ENCODE peak calls at places on chromosomes 4 and X, in four cellular contexts. One of them, this sample, is unnamed.

GRCh38 chr4:177125656-177126055 is 184.0 kb upstream of the NEIL3 start:
- DNase-seq in naive thymus-derived CD4-positive, alpha-beta T cell: no peak
- DNase-seq in CD8-positive, alpha-beta memory T cell: no peak
- DNase-seq in cardiac muscle cell: peak; percentile 8
- DNase-seq in this sample: no peak

GRCh38 chrX:20067709-20068315 is 48.9 kb downstream of the MAP7D2 start:
- DNase-seq in cardiac muscle cell: peak; percentile 86
- DNase-seq in CD8-positive, alpha-beta memory T cell: no peak
- DNase-seq in naive thymus-derived CD4-positive, alpha-beta T cell: no peak
- DNase-seq in this sample: no peak

GRCh38 chrX:18955676-18956075 is 28.2 kb downstream of the PHKA2 start:
- DNase-seq in cardiac muscle cell: no peak
- DNase-seq in naive thymus-derived CD4-positive, alpha-beta T cell: no peak
- DNase-seq in CD8-positive, alpha-beta memory T cell: no peak
- DNase-seq in this sample: no peak

GRCh38 chrX:9456250-9457074 is 8.4 kb upstream of the TBL1X start:
- DNase-seq in cardiac muscle cell: no peak
- DNase-seq in CD8-positive, alpha-beta memory T cell: peak; percentile 54
- DNase-seq in naive thymus-derived CD4-positive, alpha-beta T cell: peak; percentile 81
- DNase-seq in this sample: no peak

GRCh38 chrX:152927858-152928760 is 30.2 kb downstream of the ZNF185 start:
- DNase-seq in naive thymus-derived CD4-positive, alpha-beta T cell: no peak
- DNase-seq in cardiac muscle cell: no peak
- DNase-seq in CD8-positive, alpha-beta memory T cell: no peak
- DNase-seq in this sample: no peak

GRCh38 chr4:6160536-6160935 is 39.8 kb downstream of the JAKMIP1 start:
- DNase-seq in cardiac muscle cell: no peak
- DNase-seq in naive thymus-derived CD4-positive, alpha-beta T cell: no peak
- DNase-seq in CD8-positive, alpha-beta memory T cell: no peak
- DNase-seq in this sample: no peak

GRCh38 chrX:9132036-9132435 is 98.1 kb upstream of the FAM9B start:
- DNase-seq in cardiac muscle cell: no peak
- DNase-seq in CD8-positive, alpha-beta memory T cell: no peak
- DNase-seq in naive thymus-derived CD4-positive, alpha-beta T cell: no peak
- DNase-seq in this sample: no peak

GRCh38 chr4:2290488-2290887 is 28.6 kb upstream of the MXD4 start:
- DNase-seq in naive thymus-derived CD4-positive, alpha-beta T cell: no peak
- DNase-seq in cardiac muscle cell: no peak
- DNase-seq in CD8-positive, alpha-beta memory T cell: no peak
- DNase-seq in this sample: no peak

GRCh38 chr4:150209140-150209829 is 131.0 kb downstream of the DCLK2 start:
- DNase-seq in CD8-positive, alpha-beta memory T cell: no peak
- DNase-seq in cardiac muscle cell: peak; percentile 83
- DNase-seq in naive thymus-derived CD4-positive, alpha-beta T cell: no peak
- DNase-seq in this sample: no peak

GRCh38 chr4:156390599-156391296 is 437.1 kb upstream of the CTSO start:
- DNase-seq in naive thymus-derived CD4-positive, alpha-beta T cell: no peak
- DNase-seq in CD8-positive, alpha-beta memory T cell: no peak
- DNase-seq in cardiac muscle cell: peak; percentile 71
- DNase-seq in this sample: no peak

GRCh38 chrX:75067931-75068330 is 88.2 kb downstream of the ABCB7 start:
- DNase-seq in naive thymus-derived CD4-positive, alpha-beta T cell: no peak
- DNase-seq in CD8-positive, alpha-beta memory T cell: no peak
- DNase-seq in cardiac muscle cell: peak; percentile 6
- DNase-seq in this sample: no peak

GRCh38 chr4:172989984-172990711 is 178.5 kb upstream of the GALNT7 start:
- DNase-seq in cardiac muscle cell: no peak
- DNase-seq in CD8-positive, alpha-beta memory T cell: no peak
- DNase-seq in naive thymus-derived CD4-positive, alpha-beta T cell: no peak
- DNase-seq in this sample: no peak

GRCh38 chrX:24979081-24979480 is 36.7 kb downstream of the ARX start:
- DNase-seq in naive thymus-derived CD4-positive, alpha-beta T cell: no peak
- DNase-seq in CD8-positive, alpha-beta memory T cell: no peak
- DNase-seq in cardiac muscle cell: no peak
- DNase-seq in this sample: no peak

GRCh38 chr4:1310031-1310795 is 20.5 kb downstream of the MAEA start:
- DNase-seq in naive thymus-derived CD4-positive, alpha-beta T cell: no peak
- DNase-seq in CD8-positive, alpha-beta memory T cell: peak; percentile 47
- DNase-seq in cardiac muscle cell: no peak
- DNase-seq in this sample: no peak

GRCh38 chr4:3775011-3775410 is 8.8 kb downstream of the ADRA2C start:
- DNase-seq in cardiac muscle cell: no peak
- DNase-seq in naive thymus-derived CD4-positive, alpha-beta T cell: no peak
- DNase-seq in CD8-positive, alpha-beta memory T cell: no peak
- DNase-seq in this sample: no peak

GRCh38 chrX:39470588-39471155 is 627.1 kb downstream of the BCOR start:
- DNase-seq in cardiac muscle cell: peak; percentile 82
- DNase-seq in CD8-positive, alpha-beta memory T cell: no peak
- DNase-seq in naive thymus-derived CD4-positive, alpha-beta T cell: no peak
- DNase-seq in this sample: no peak

GRCh38 chrX:40171513-40172168 is 73.9 kb upstream of the BCOR start:
- DNase-seq in naive thymus-derived CD4-positive, alpha-beta T cell: no peak
- DNase-seq in CD8-positive, alpha-beta memory T cell: peak; percentile 61
- DNase-seq in cardiac muscle cell: peak; percentile 53
- DNase-seq in this sample: peak; percentile 40

GRCh38 chr4:3417448-3417847 is 24.3 kb upstream of the HGFAC start:
- DNase-seq in naive thymus-derived CD4-positive, alpha-beta T cell: no peak
- DNase-seq in cardiac muscle cell: no peak
- DNase-seq in CD8-positive, alpha-beta memory T cell: no peak
- DNase-seq in this sample: no peak

GRCh38 chr4:138050601-138051000 is 191.5 kb downstream of the SLC7A11 start:
- DNase-seq in CD8-positive, alpha-beta memory T cell: no peak
- DNase-seq in naive thymus-derived CD4-positive, alpha-beta T cell: no peak
- DNase-seq in cardiac muscle cell: no peak
- DNase-seq in this sample: no peak

GRCh38 chrX:130887392-130887791 is 15.6 kb downstream of the ENOX2 start:
- DNase-seq in CD8-positive, alpha-beta memory T cell: no peak
- DNase-seq in naive thymus-derived CD4-positive, alpha-beta T cell: no peak
- DNase-seq in cardiac muscle cell: no peak
- DNase-seq in this sample: no peak

GRCh38 chr4:153488006-153488718 is 22.0 kb downstream of the TMEM131L start:
- DNase-seq in CD8-positive, alpha-beta memory T cell: peak; percentile 79
- DNase-seq in naive thymus-derived CD4-positive, alpha-beta T cell: peak; percentile 76
- DNase-seq in cardiac muscle cell: peak; percentile 54
- DNase-seq in this sample: peak; percentile 82

DNA sequence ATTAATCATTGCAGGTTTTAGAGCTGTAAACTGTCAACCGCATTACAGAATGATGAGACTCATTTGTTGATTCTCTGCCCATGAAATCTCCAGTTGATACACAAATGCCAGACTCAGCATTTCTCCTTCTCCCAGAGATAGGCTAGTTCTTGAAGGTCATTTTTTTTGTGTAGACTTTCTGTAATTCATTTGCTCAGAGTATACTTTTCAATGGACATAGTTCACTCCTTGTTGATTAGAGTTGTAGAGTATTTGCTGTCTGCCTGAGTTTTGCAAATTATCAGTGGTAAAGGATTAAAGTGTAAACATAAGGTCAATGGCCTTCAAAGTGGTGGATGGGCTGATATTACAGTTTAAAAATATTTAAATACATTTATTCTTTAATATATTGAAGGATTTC is 15.2 kb upstream of the ALB start:
- DNase-seq in naive thymus-derived CD4-positive, alpha-beta T cell: no peak
- DNase-seq in cardiac muscle cell: no peak
- DNase-seq in CD8-positive, alpha-beta memory T cell: no peak
- DNase-seq in this sample: no peak
- H3K4me1 ChIP-seq in naive thymus-derived CD4-positive, alpha-beta T cell: no peaks in the 10 kb centered on the region
- H3K4me1 ChIP-seq in cardiac muscle cell: no peaks in the 10 kb centered on the region
- H3K4me1 ChIP-seq in CD8-positive, alpha-beta memory T cell: no peaks in the 10 kb centered on the region
- H3K4me1 ChIP-seq in this sample: no peaks in the 10 kb centered on the region

GRCh38 chr4:169660929-169661328 is 40.6 kb downstream of the CLCN3 start:
- DNase-seq in cardiac muscle cell: no peak
- DNase-seq in CD8-positive, alpha-beta memory T cell: no peak
- DNase-seq in naive thymus-derived CD4-positive, alpha-beta T cell: no peak
- DNase-seq in this sample: no peak

GRCh38 chr4:169657470-169658107 is 37.2 kb downstream of the CLCN3 start:
- DNase-seq in CD8-positive, alpha-beta memory T cell: no peak
- DNase-seq in cardiac muscle cell: no peak
- DNase-seq in naive thymus-derived CD4-positive, alpha-beta T cell: no peak
- DNase-seq in this sample: no peak

GRCh38 chr4:169658196-169658595 is 37.8 kb downstream of the CLCN3 start:
- DNase-seq in CD8-positive, alpha-beta memory T cell: no peak
- DNase-seq in naive thymus-derived CD4-positive, alpha-beta T cell: no peak
- DNase-seq in cardiac muscle cell: no peak
- DNase-seq in this sample: no peak

GRCh38 chr4:169659736-169660670 is 39.6 kb downstream of the CLCN3 start:
- DNase-seq in CD8-positive, alpha-beta memory T cell: peak; percentile 84
- DNase-seq in naive thymus-derived CD4-positive, alpha-beta T cell: peak; percentile 76
- DNase-seq in cardiac muscle cell: peak; percentile 99
- DNase-seq in this sample: peak; percentile 31

DNA sequence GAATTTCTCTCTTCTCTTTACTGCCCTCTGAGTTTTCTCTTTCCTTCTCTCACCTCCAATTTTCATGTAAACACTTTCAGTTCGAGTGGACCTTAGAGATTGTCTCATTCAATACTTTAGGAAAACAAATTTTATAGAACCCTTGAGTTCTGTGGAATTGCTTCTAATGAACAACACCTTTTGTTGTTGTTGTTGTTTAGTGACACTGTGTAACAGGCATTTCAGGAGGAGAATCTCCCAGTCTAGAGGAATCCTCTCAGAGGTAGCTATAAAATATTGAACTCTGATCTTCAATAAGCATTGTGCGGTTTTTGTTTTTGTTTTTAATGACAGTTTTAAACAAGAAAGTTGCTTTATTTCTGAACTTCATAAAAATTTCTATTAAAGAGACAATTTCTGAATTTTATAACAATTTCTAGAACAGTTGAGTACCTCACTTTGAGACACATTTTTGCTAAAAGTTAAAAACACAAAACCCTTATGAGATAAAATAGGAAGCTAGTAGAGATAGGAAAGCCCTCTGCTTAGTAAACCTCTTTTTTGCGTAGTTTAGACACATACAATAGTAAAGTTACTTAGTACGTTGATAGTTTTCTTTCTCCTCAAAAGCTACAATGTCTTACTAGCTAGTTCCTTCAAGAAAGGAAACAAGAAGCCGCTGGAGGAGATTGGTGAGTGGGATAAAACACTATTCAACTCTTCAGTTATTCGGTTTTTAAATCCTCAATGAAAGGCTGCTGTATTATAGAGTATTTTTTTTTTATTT is 38.8 kb downstream of the CLCN3 start:
- DNase-seq in cardiac muscle cell: no peak
- DNase-seq in CD8-positive, alpha-beta memory T cell: no peak
- DNase-seq in naive thymus-derived CD4-positive, alpha-beta T cell: no peak
- DNase-seq in this sample: no peak
- H3K4me3 ChIP-seq in cardiac muscle cell: no peak overlapping the region
- H3K4me3 ChIP-seq in CD8-positive, alpha-beta memory T cell: no peak overlapping the region
- H3K4me3 ChIP-seq in naive thymus-derived CD4-positive, alpha-beta T cell: no peak overlapping the region
- H3K4me3 ChIP-seq in this sample: no peak overlapping the region

GRCh38 chr4:94976371-94977011 is 218.7 kb downstream of the BMPR1B start:
- DNase-seq in naive thymus-derived CD4-positive, alpha-beta T cell: no peak
- DNase-seq in CD8-positive, alpha-beta memory T cell: no peak
- DNase-seq in cardiac muscle cell: peak; percentile 75
- DNase-seq in this sample: no peak

GRCh38 chr4:94978904-94979303 is 221.1 kb downstream of the BMPR1B start:
- DNase-seq in cardiac muscle cell: peak; percentile 17
- DNase-seq in naive thymus-derived CD4-positive, alpha-beta T cell: no peak
- DNase-seq in CD8-positive, alpha-beta memory T cell: no peak
- DNase-seq in this sample: no peak

GRCh38 chr4:94970650-94971049 is 212.9 kb downstream of the BMPR1B start:
- DNase-seq in CD8-positive, alpha-beta memory T cell: no peak
- DNase-seq in cardiac muscle cell: no peak
- DNase-seq in naive thymus-derived CD4-positive, alpha-beta T cell: no peak
- DNase-seq in this sample: no peak

GRCh38 chr4:94974773-94975172 is 217.0 kb downstream of the BMPR1B start:
- DNase-seq in naive thymus-derived CD4-positive, alpha-beta T cell: no peak
- DNase-seq in cardiac muscle cell: peak; percentile 57
- DNase-seq in CD8-positive, alpha-beta memory T cell: no peak
- DNase-seq in this sample: no peak
- H3K4me1 ChIP-seq in naive thymus-derived CD4-positive, alpha-beta T cell: no peaks in the 10 kb centered on the region
- H3K4me1 ChIP-seq in cardiac muscle cell: no peaks in the 10 kb centered on the region
- H3K4me1 ChIP-seq in CD8-positive, alpha-beta memory T cell: no peaks in the 10 kb centered on the region
- H3K4me1 ChIP-seq in this sample: no peaks in the 10 kb centered on the region

DNA sequence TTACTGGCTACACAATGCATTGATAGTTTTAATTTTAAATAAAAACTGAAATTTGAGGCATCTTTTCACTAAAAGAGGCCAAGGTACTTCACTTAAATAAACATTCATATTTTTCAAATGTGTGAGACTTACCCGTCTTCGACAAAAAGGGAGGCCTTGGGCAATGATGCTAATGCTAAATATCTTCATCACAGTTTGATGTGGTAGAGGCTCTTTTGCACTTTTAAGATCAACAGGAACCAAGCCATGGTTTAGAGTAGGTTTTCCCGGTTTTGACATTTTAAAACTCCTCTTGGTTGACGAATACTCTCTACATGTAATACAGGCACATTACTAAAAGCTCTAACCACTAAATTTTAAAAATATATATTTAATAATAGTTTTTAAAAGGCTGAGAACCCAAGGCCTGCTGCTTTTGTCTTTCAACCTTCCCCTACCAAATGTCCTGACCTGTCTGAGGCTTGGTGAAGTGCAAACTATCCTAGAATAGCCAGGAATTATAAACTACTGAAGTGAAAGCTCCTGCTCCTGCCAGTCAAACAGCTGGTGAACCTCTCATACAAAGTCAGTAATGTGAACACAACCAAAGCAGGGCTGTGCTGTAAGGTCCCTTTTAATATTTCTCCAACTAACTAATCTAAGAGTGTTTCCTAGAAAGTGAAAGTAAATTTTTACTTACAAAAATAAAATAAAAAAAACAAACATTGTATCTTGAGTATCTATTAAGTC is 153.7 kb downstream of the FBXW7 start:
- DNase-seq in CD8-positive, alpha-beta memory T cell: no peak
- DNase-seq in cardiac muscle cell: peak; percentile 25
- DNase-seq in naive thymus-derived CD4-positive, alpha-beta T cell: no peak
- DNase-seq in this sample: no peak
- H3K4me3 ChIP-seq in CD8-positive, alpha-beta memory T cell: no peak overlapping the region
- H3K4me3 ChIP-seq in cardiac muscle cell: no peak overlapping the region
- H3K4me3 ChIP-seq in naive thymus-derived CD4-positive, alpha-beta T cell: no peak overlapping the region
- H3K4me3 ChIP-seq in this sample: no peak overlapping the region

DNA sequence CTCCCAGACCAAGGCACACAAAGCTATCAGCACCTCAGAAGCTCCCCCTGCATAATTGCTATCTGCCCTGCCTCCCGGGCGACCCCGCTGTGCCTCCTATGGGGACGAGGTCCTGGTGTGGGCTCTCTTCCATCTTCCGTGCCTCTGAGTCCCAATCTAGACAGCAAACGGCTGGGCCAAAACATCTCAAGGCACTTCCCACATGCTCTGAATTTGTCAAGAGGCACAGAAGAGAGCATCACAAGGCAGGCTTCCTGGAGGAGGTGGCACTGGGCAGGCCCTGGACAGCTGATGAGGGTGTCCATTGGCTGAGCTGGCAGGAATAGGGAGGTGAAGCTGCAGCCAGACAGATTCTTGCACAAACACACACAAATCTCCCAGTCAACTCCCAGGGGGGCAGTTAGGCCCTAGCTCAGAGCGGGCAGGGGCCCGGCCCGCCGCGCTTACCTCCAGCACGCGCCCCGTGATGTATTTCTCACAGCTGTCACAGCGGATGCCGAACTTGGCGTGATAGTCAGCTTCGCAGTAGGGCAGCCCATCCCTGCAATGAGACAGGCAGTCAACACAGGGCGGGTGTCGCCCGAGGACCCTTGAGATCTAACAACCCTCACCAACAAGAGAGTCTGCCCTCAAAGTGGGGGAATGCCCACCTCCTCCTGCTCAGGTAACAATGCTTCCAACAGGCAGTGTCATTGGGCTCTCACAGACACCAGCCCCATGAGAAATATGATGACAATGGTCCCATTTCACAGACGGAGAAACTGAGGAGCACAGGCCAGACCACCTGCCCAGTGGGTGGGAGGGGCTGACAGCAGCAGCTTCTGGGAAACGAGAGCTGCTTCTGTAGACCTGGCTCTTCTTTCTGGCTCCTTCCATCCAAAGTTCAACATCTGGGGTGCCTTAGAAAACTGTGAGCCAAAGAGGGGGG is 81.2 kb downstream of the ABLIM2 start:
- DNase-seq in cardiac muscle cell: no peak
- DNase-seq in naive thymus-derived CD4-positive, alpha-beta T cell: no peak
- DNase-seq in CD8-positive, alpha-beta memory T cell: no peak
- DNase-seq in this sample: no peak
- H3K4me1 ChIP-seq in cardiac muscle cell: peaks cover 22% of the 10 kb centered on the region
- H3K4me1 ChIP-seq in naive thymus-derived CD4-positive, alpha-beta T cell: no peaks in the 10 kb centered on the region
- H3K4me1 ChIP-seq in CD8-positive, alpha-beta memory T cell: no peaks in the 10 kb centered on the region
- H3K4me1 ChIP-seq in this sample: no peaks in the 10 kb centered on the region